ENCODE peak calls at places on chromosomes 12 and 14, in ten cellular contexts. X, L, Y, A, D, F, U, T, R and Q are unnamed samples.

GRCh38 chr14:50882932-50883826 is 11.3 kb downstream of the ABHD12B start:
- DNase-seq in X (no peak), L (no peak), Y (no peak), A (no peak), D (no peak), F (no peak), U (no peak), T (no peak), R (no peak), Q (no peak)

GRCh38 chr12:79883216-79883615 is 51.7 kb downstream of the PPP1R12A start:
- DNase-seq in X (no peak), L (no peak), Y (no peak), A (no peak), D (no peak), F (no peak), U (no peak), T (no peak), R (no peak), Q (no peak)

GRCh38 chr14:94673781-94674231 is 61.6 kb downstream of the SERPINA3 start:
- DNase-seq in X (no peak), L (no peak), Y (no peak), A (no peak), D (no peak), F (no peak), U (no peak), T (no peak), R (no peak), Q (no peak)

GRCh38 chr12:77578471-77579262 is 252.0 kb upstream of the NAV3 start:
- DNase-seq in X (no peak), L (no peak), Y (no peak), A (no peak), D (no peak), F (no peak), U (no peak), T (no peak), R (no peak), Q (no peak)

GRCh38 chr14:51082394-51082793 is 12.5 kb downstream of the TRIM9 start:
- DNase-seq in X (no peak), L (no peak), Y (peak), A (no peak), D (no peak), F (no peak), U (no peak), T (no peak), R (no peak), Q (no peak)

GRCh38 chr12:111078731-111079130 is 158.4 kb upstream of the MYL2 start:
- DNase-seq in X (no peak), L (no peak), Y (no peak), A (no peak), D (no peak), F (no peak), U (no peak), T (no peak), R (no peak), Q (no peak)

GRCh38 chr12:93766802-93767523 is 89.8 kb downstream of the CRADD start:
- DNase-seq in X (peak), L (no peak), Y (no peak), A (peak), D (no peak), F (peak), U (peak), T (peak), R (peak), Q (peak)

GRCh38 chr12:105455250-105455649 is 124.8 kb downstream of the C12orf75 start:
- DNase-seq in X (no peak), L (no peak), Y (no peak), A (no peak), D (no peak), F (no peak), U (no peak), T (no peak), R (no peak), Q (peak)

GRCh38 chr12:130619378-130619970 is 96.6 kb downstream of the RIMBP2 start:
- DNase-seq in X (no peak), L (no peak), Y (no peak), A (no peak), D (no peak), F (no peak), U (no peak), T (peak), R (no peak), Q (no peak)

GRCh38 chr14:95233702-95234241 is 76.4 kb upstream of the DICER1 start:
- DNase-seq in X (no peak), L (no peak), Y (no peak), A (no peak), D (no peak), F (peak), U (no peak), T (no peak), R (no peak), Q (no peak)

GRCh38 chr14:72318648-72319047 is 386.4 kb downstream of the RGS6 start:
- DNase-seq in X (no peak), L (no peak), Y (no peak), A (no peak), D (no peak), F (no peak), U (no peak), T (no peak), R (no peak), Q (no peak)

GRCh38 chr12:22477166-22477893 is 67.0 kb downstream of the C2CD5 start:
- DNase-seq in X (no peak), L (no peak), Y (peak), A (peak), D (no peak), F (no peak), U (no peak), T (no peak), R (no peak), Q (no peak)

GRCh38 chr12:69447892-69448291 is 22.3 kb upstream of the FRS2 start:
- DNase-seq in X (no peak), L (no peak), Y (no peak), A (no peak), D (no peak), F (no peak), U (no peak), T (no peak), R (no peak), Q (no peak)

GRCh38 chr14:101520621-101521305 is 40.5 kb upstream of the DIO3 start:
- DNase-seq in X (no peak), L (no peak), Y (peak), A (no peak), D (no peak), F (no peak), U (no peak), T (no peak), R (no peak), Q (no peak)

GRCh38 chr12:3158851-3159465 is 81.8 kb downstream of the TSPAN9 start:
- DNase-seq in X (no peak), L (no peak), Y (no peak), A (no peak), D (no peak), F (no peak), U (peak), T (no peak), R (no peak), Q (no peak)

GRCh38 chr12:13573698-13574321 is 377.3 kb downstream of the EMP1 start:
- DNase-seq in X (no peak), L (no peak), Y (peak), A (peak), D (peak), F (no peak), U (no peak), T (no peak), R (no peak), Q (no peak)

GRCh38 chr12:131991816-131992430 is 42.2 kb downstream of the EP400 start:
- DNase-seq in X (no peak), L (no peak), Y (no peak), A (no peak), D (no peak), F (no peak), U (no peak), T (no peak), R (no peak), Q (no peak)

GRCh38 chr14:94936411-94936892 is 166.5 kb upstream of the GSC start:
- DNase-seq in X (no peak), L (no peak), Y (peak), A (no peak), D (peak), F (peak), U (peak), T (peak), R (no peak), Q (no peak)

GRCh38 chr12:46503637-46504036 is 131.1 kb upstream of the SLC38A2 start:
- DNase-seq in X (no peak), L (no peak), Y (no peak), A (no peak), D (no peak), F (no peak), U (no peak), T (no peak), R (no peak), Q (no peak)

GRCh38 chr12:2732290-2732689 is 62.5 kb upstream of the FKBP4 start:
- DNase-seq in X (no peak), L (no peak), Y (no peak), A (no peak), D (no peak), F (no peak), U (no peak), T (no peak), R (peak), Q (no peak)

GRCh38 chr12:1919763-1920162 is 1.3 kb upstream of the CACNA2D4 start:
- DNase-seq in X (no peak), L (no peak), Y (no peak), A (no peak), D (no peak), F (no peak), U (no peak), T (no peak), R (no peak), Q (peak)

GRCh38 chr12:27185234-27186045 is 58.6 kb upstream of the STK38L start:
- DNase-seq in X (peak), L (no peak), Y (peak), A (no peak), D (peak), F (no peak), U (no peak), T (no peak), R (no peak), Q (no peak)

GRCh38 chr14:98689936-98690335 is 582.1 kb downstream of the BCL11B start:
- DNase-seq in X (no peak), L (no peak), Y (no peak), A (no peak), D (no peak), F (no peak), U (no peak), T (no peak), R (no peak), Q (no peak)

GRCh38 chr12:98745578-98746391 is 100.7 kb downstream of the APAF1 start:
- DNase-seq in X (no peak), L (peak), Y (no peak), A (no peak), D (no peak), F (no peak), U (no peak), T (peak), R (no peak), Q (no peak)

GRCh38 chr14:20667957-20668356 is 16.4 kb upstream of the RNASE4 start:
- DNase-seq in X (no peak), L (no peak), Y (no peak), A (no peak), D (no peak), F (no peak), U (no peak), T (no peak), R (no peak), Q (no peak)

GRCh38 chr14:74664717-74665116 is 48.2 kb downstream of the AREL1 start:
- DNase-seq in X (no peak), L (no peak), Y (no peak), A (no peak), D (no peak), F (no peak), U (no peak), T (no peak), R (no peak), Q (no peak)

GRCh38 chr14:68809524-68809923 is 16.7 kb upstream of the ZFP36L1 start:
- DNase-seq in X (no peak), L (no peak), Y (no peak), A (no peak), D (no peak), F (no peak), U (no peak), T (no peak), R (no peak), Q (no peak)

GRCh38 chr14:57686317-57686716 is 179.6 kb downstream of the SLC35F4 start:
- DNase-seq in X (no peak), L (no peak), Y (no peak), A (no peak), D (no peak), F (peak), U (peak), T (no peak), R (no peak), Q (no peak)

GRCh38 chr12:54977155-54977554 is 7.4 kb downstream of the TESPA1 start:
- DNase-seq in X (no peak), L (no peak), Y (no peak), A (peak), D (peak), F (no peak), U (no peak), T (no peak), R (no peak), Q (no peak)

GRCh38 chr12:32671930-32672785 is 6.9 kb upstream of the DNM1L start:
- DNase-seq in X (no peak), L (peak), Y (peak), A (peak), D (no peak), F (peak), U (peak), T (peak), R (peak), Q (peak)

GRCh38 chr12:52316701-52317100 is 4.5 kb downstream of the KRT83 start:
- DNase-seq in X (no peak), L (no peak), Y (no peak), A (no peak), D (no peak), F (no peak), U (no peak), T (no peak), R (no peak), Q (no peak)